ENCODE peak calls at places on chromosome 6, in eight cellular contexts. U is LoVo, X is GM04504, D is cerebellar cortex, O is NCI-H2081, F is HS-5, B is SJSA1, W is HTR-8/SVneo. T is an unnamed sample.

GRCh38 chr6:159043986-159044385 is 805 bp downstream of the TAGAP start:
- DNase-seq in U (no peak), X (no peak), D (no peak), O (no peak), F (no peak), B (peak; percentile 16), W (no peak), T (peak; percentile 32)

GRCh38 chr6:3119040-3119723 is 671 bp downstream of the BPHL start:
- DNase-seq in U (peak; percentile 23), X (no peak), D (peak; percentile 56), O (no peak), F (no peak), B (no peak), W (peak; percentile 57), T (no peak)

GRCh38 chr6:53906103-53906502 is 111.3 kb downstream of the LRRC1 start:
- DNase-seq in U (no peak), X (no peak), D (no peak), O (no peak), F (no peak), B (no peak), W (no peak), T (no peak)

GRCh38 chr6:166112580-166112979 is 55.1 kb downstream of the TBXT start:
- DNase-seq in U (peak; percentile 53), X (peak; percentile 66), D (peak; percentile 28), O (no peak), F (no peak), B (peak; percentile 87), W (peak; percentile 64), T (no peak)

GRCh38 chr6:127932708-127933107 is 31.9 kb upstream of the THEMIS start:
- DNase-seq in U (no peak), X (no peak), D (no peak), O (no peak), F (no peak), B (no peak), W (no peak), T (no peak)

GRCh38 chr6:133609404-133610270 is 279.3 kb upstream of the TCF21 start:
- DNase-seq in U (peak; percentile 22), X (peak; percentile 88), D (no peak), O (no peak), F (peak; percentile 99), B (peak; percentile 96), W (peak; percentile 91), T (no peak)

GRCh38 chr6:36829919-36830544 is 9.2 kb downstream of the CPNE5 start:
- DNase-seq in U (peak; percentile 56), X (no peak), D (peak; percentile 93), O (peak; percentile 58), F (no peak), B (no peak), W (no peak), T (no peak)

GRCh38 chr6:136923116-136923953 is 1.2 kb downstream of the SLC35D3 start:
- DNase-seq in U (no peak), X (no peak), D (no peak), O (peak; percentile 58), F (no peak), B (no peak), W (no peak), T (no peak)

GRCh38 chr6:157693867-157694266 is 129.2 kb upstream of the SNX9 start:
- DNase-seq in U (peak; percentile 74), X (no peak), D (no peak), O (no peak), F (no peak), B (no peak), W (no peak), T (no peak)

GRCh38 chr6:108767418-108768175 is 80.6 kb upstream of the ARMC2 start:
- DNase-seq in U (no peak), X (no peak), D (no peak), O (no peak), F (no peak), B (no peak), W (no peak), T (no peak)

GRCh38 chr6:37860226-37860839 is 40.8 kb downstream of the ZFAND3 start:
- DNase-seq in U (peak; percentile 13), X (no peak), D (peak; percentile 62), O (peak; percentile 31), F (peak; percentile 40), B (peak; percentile 19), W (no peak), T (no peak)

GRCh38 chr6:7137335-7138106 is 29.8 kb downstream of the RREB1 start:
- DNase-seq in U (no peak), X (peak; percentile 40), D (peak; percentile 50), O (no peak), F (peak; percentile 64), B (peak; percentile 60), W (peak; percentile 54), T (no peak)

T was measured in vagina.